ENCODE peak calls at places on chromosomes 16 and 17, in nine cellular contexts. D is activated CD8-positive, alpha-beta T cell treated with anti-CD3 and anti-CD28 coated beads, Interleukin-2, amount 10 ng/mL, durations not matched to agents 7 days and 5 days; Z is left lung; P is upper lobe of left lung; K is A549; Q is Right ventricle myocardium superior; C is sciatic nerve; I is right lobe of liver; B is aorta. J is an unnamed sample.

GRCh38 chr17:61554209-61554608 is 36.8 kb downstream of the NACA2 start:
- ATAC-seq in D (no peak), Z (no peak), P (no peak), K (no peak), Q (no peak), C (no peak), I (no peak), B (no peak), J (no peak)

GRCh38 chr17:66540131-66540781 is 237.8 kb downstream of the PRKCA start:
- ATAC-seq in D (no peak), Z (peak; percentile 80), P (peak; percentile 77), K (no peak), Q (peak; percentile 81), C (peak; percentile 96), I (no peak), B (peak; percentile 44), J (no peak)

GRCh38 chr17:6496116-6496481 is 51.8 kb downstream of the PIMREG start:
- ATAC-seq in D (peak; percentile 49), Z (no peak), P (peak; percentile 25), K (no peak), Q (no peak), C (no peak), I (peak; percentile 47), B (peak; percentile 33), J (peak; percentile 25)

GRCh38 chr17:51668155-51668962 is 408.0 kb downstream of the UTP18 start:
- ATAC-seq in D (no peak), Z (no peak), P (no peak), K (no peak), Q (no peak), C (no peak), I (no peak), B (no peak), J (no peak)

GRCh38 chr17:77609553-77610517 is 348.7 kb upstream of the TNRC6C start:
- ATAC-seq in D (peak; percentile 98), Z (peak; percentile 41), P (peak; percentile 40), K (no peak), Q (no peak), C (peak; percentile 66), I (no peak), B (peak; percentile 24), J (peak; percentile 93)

GRCh38 chr17:59669411-59669810 is 37.8 kb downstream of the PTRH2 start:
- ATAC-seq in D (no peak), Z (no peak), P (no peak), K (peak; percentile 41), Q (no peak), C (no peak), I (no peak), B (no peak), J (no peak)

GRCh38 chr17:42428141-42428944 is 5.3 kb upstream of the CAVIN1 start:
- ATAC-seq in D (peak; percentile 64), Z (peak; percentile 88), P (peak; percentile 83), K (peak; percentile 96), Q (peak; percentile 67), C (peak; percentile 74), I (peak; percentile 90), B (peak; percentile 73), J (peak; percentile 44)

GRCh38 chr16:77657016-77657415 is 65.3 kb upstream of the NUDT7 start:
- ATAC-seq in D (no peak), Z (no peak), P (no peak), K (no peak), Q (no peak), C (no peak), I (no peak), B (no peak), J (no peak)

GRCh38 chr17:10162034-10162433 is 36.4 kb downstream of the GAS7 start:
- ATAC-seq in D (no peak), Z (peak; percentile 34), P (peak; percentile 55), K (no peak), Q (peak; percentile 75), C (peak; percentile 80), I (peak; percentile 16), B (peak; percentile 69), J (no peak)

GRCh38 chr17:49907279-49907678 is 59.4 kb upstream of the TAC4 start:
- ATAC-seq in D (no peak), Z (no peak), P (no peak), K (no peak), Q (no peak), C (no peak), I (no peak), B (no peak), J (no peak)

GRCh38 chr16:30075503-30076275 is at the start of gene PPP4C:
- ATAC-seq in D (peak; percentile 85), Z (peak; percentile 97), P (peak; percentile 97), K (peak; percentile 98), Q (peak; percentile 93), C (peak; percentile 98), I (peak; percentile 95), B (peak; percentile 96), J (peak; percentile 92)

GRCh38 chr17:2056221-2057129 is 1.6 kb downstream of the HIC1 start:
- ATAC-seq in D (no peak), Z (no peak), P (no peak), K (no peak), Q (no peak), C (no peak), I (no peak), B (no peak), J (no peak)

GRCh38 chr16:77618011-77618410 is 104.3 kb upstream of the NUDT7 start:
- ATAC-seq in D (no peak), Z (no peak), P (no peak), K (no peak), Q (no peak), C (no peak), I (no peak), B (no peak), J (no peak)

GRCh38 chr16:90016339-90016950 is 2.8 kb downstream of the DBNDD1 start:
- ATAC-seq in D (no peak), Z (no peak), P (no peak), K (no peak), Q (no peak), C (no peak), I (peak; percentile 56), B (peak; percentile 20), J (no peak)

GRCh38 chr16:70152578-70153302 is 20.8 kb upstream of the CLEC18C start:
- ATAC-seq in D (no peak), Z (no peak), P (no peak), K (no peak), Q (no peak), C (no peak), I (peak; percentile 79), B (no peak), J (no peak)

GRCh38 chr16:67807148-67807682 is 526 bp downstream of the TSNAXIP1 start:
- ATAC-seq in D (no peak), Z (no peak), P (no peak), K (no peak), Q (no peak), C (no peak), I (no peak), B (no peak), J (no peak)

GRCh38 chr16:20673882-20674683 is 23.4 kb downstream of the ACSM1 start:
- ATAC-seq in D (no peak), Z (no peak), P (no peak), K (no peak), Q (peak; percentile 31), C (peak; percentile 48), I (peak; percentile 48), B (no peak), J (no peak)

GRCh38 chr16:72908362-72908838 is 139.5 kb downstream of the ZFHX3 start:
- ATAC-seq in D (no peak), Z (no peak), P (peak; percentile 46), K (no peak), Q (no peak), C (no peak), I (peak; percentile 57), B (no peak), J (no peak)

GRCh38 chr17:15000661-15001060 is 264.5 kb downstream of the PMP22 start:
- ATAC-seq in D (no peak), Z (no peak), P (no peak), K (no peak), Q (no peak), C (no peak), I (no peak), B (no peak), J (peak; percentile 55)

GRCh38 chr16:84957792-84958191 is 53.5 kb downstream of the ZDHHC7 start:
- ATAC-seq in D (no peak), Z (no peak), P (no peak), K (no peak), Q (no peak), C (no peak), I (no peak), B (no peak), J (no peak)

GRCh38 chr16:88298166-88298881 is 84.4 kb upstream of the ZNF469 start:
- ATAC-seq in D (no peak), Z (peak; percentile 38), P (peak; percentile 85), K (no peak), Q (no peak), C (peak; percentile 18), I (no peak), B (peak; percentile 65), J (no peak)

GRCh38 chr17:2723505-2723996 is 12.0 kb upstream of the CLUH start:
- ATAC-seq in D (no peak), Z (peak; percentile 29), P (peak; percentile 10), K (peak; percentile 9), Q (peak; percentile 13), C (peak; percentile 26), I (no peak), B (peak; percentile 13), J (no peak)

GRCh38 chr16:54466233-54466632 is 179.6 kb upstream of the IRX3 start:
- ATAC-seq in D (no peak), Z (no peak), P (no peak), K (no peak), Q (peak; percentile 36), C (no peak), I (no peak), B (no peak), J (no peak)

GRCh38 chr16:52581530-52581929 is 34.6 kb upstream of the TOX3 start:
- ATAC-seq in D (no peak), Z (no peak), P (no peak), K (no peak), Q (no peak), C (no peak), I (peak; percentile 57), B (no peak), J (no peak)

GRCh38 chr16:83843657-83844056 is 35.9 kb downstream of the HSBP1 start:
- ATAC-seq in D (no peak), Z (no peak), P (peak; percentile 72), K (no peak), Q (peak; percentile 55), C (no peak), I (no peak), B (no peak), J (no peak)

GRCh38 chr17:57905875-57906455 is 49.2 kb downstream of the CUEDC1 start:
- ATAC-seq in D (no peak), Z (no peak), P (no peak), K (no peak), Q (no peak), C (no peak), I (no peak), B (no peak), J (no peak)

J was measured in activated CD4-positive, CD25-positive, alpha-beta regulatory T cell treated with anti-CD3 and anti-CD28 coated beads, Interleukin-2, amount 50 U/mL, for 24 hours.